ENCODE peak calls at places on chromosome 18, in eight cellular contexts. One of them, this sample, is unnamed.

GRCh38 chr18:14927701-14928100 is 179.7 kb downstream of the ANKRD30B start:
- DNase-seq in Panc1: no peak
- DNase-seq in AG09319: no peak
- DNase-seq in tibial artery: no peak
- DNase-seq in epithelial cell of proximal tubule: no peak
- DNase-seq in AG04449: no peak
- DNase-seq in B cell: no peak
- DNase-seq in endodermal cell: no peak
- DNase-seq in this sample: no peak

GRCh38 chr18:35059280-35059927 is 18.2 kb downstream of the MAPRE2 start:
- DNase-seq in AG09319: no peak
- DNase-seq in endodermal cell: no peak
- DNase-seq in epithelial cell of proximal tubule: no peak
- DNase-seq in tibial artery: no peak
- DNase-seq in AG04449: no peak
- DNase-seq in Panc1: no peak
- DNase-seq in B cell: no peak
- DNase-seq in this sample: no peak

GRCh38 chr18:54254265-54254758 is 15.0 kb upstream of the POLI start:
- DNase-seq in AG09319: no peak
- DNase-seq in AG04449: no peak
- DNase-seq in B cell: no peak
- DNase-seq in tibial artery: no peak
- DNase-seq in Panc1: no peak
- DNase-seq in epithelial cell of proximal tubule: no peak
- DNase-seq in endodermal cell: peak; percentile 51
- DNase-seq in this sample: no peak

GRCh38 chr18:45275367-45276113 is 339.7 kb upstream of the SLC14A2 start:
- DNase-seq in endodermal cell: no peak
- DNase-seq in AG04449: no peak
- DNase-seq in B cell: no peak
- DNase-seq in AG09319: no peak
- DNase-seq in Panc1: no peak
- DNase-seq in tibial artery: no peak
- DNase-seq in epithelial cell of proximal tubule: no peak
- DNase-seq in this sample: peak; percentile 23

GRCh38 chr18:66506178-66506577 is 97.7 kb downstream of the CDH19 start:
- DNase-seq in endodermal cell: no peak
- DNase-seq in B cell: no peak
- DNase-seq in AG09319: no peak
- DNase-seq in Panc1: no peak
- DNase-seq in epithelial cell of proximal tubule: no peak
- DNase-seq in tibial artery: no peak
- DNase-seq in AG04449: no peak
- DNase-seq in this sample: no peak

GRCh38 chr18:78740876-78741275 is 238.7 kb upstream of the SALL3 start:
- DNase-seq in AG09319: no peak
- DNase-seq in B cell: peak; percentile 14
- DNase-seq in AG04449: no peak
- DNase-seq in Panc1: no peak
- DNase-seq in endodermal cell: peak; percentile 24
- DNase-seq in epithelial cell of proximal tubule: no peak
- DNase-seq in tibial artery: peak; percentile 35
- DNase-seq in this sample: no peak

GRCh38 chr18:8930990-8931648 is 171.4 kb upstream of the NDUFV2 start:
- DNase-seq in B cell: no peak
- DNase-seq in AG09319: no peak
- DNase-seq in AG04449: no peak
- DNase-seq in Panc1: no peak
- DNase-seq in endodermal cell: no peak
- DNase-seq in epithelial cell of proximal tubule: no peak
- DNase-seq in tibial artery: no peak
- DNase-seq in this sample: no peak

GRCh38 chr18:43870626-43871025 is 593.3 kb upstream of the SYT4 start:
- DNase-seq in Panc1: no peak
- DNase-seq in AG09319: no peak
- DNase-seq in B cell: no peak
- DNase-seq in AG04449: no peak
- DNase-seq in endodermal cell: no peak
- DNase-seq in epithelial cell of proximal tubule: no peak
- DNase-seq in tibial artery: no peak
- DNase-seq in this sample: no peak

GRCh38 chr18:79922971-79923411 is 28.5 kb downstream of the SLC66A2 start:
- DNase-seq in Panc1: no peak
- DNase-seq in endodermal cell: no peak
- DNase-seq in B cell: peak; percentile 25
- DNase-seq in tibial artery: peak; percentile 48
- DNase-seq in epithelial cell of proximal tubule: no peak
- DNase-seq in AG04449: no peak
- DNase-seq in AG09319: no peak
- DNase-seq in this sample: no peak

GRCh38 chr18:41887100-41887499 is 67.9 kb upstream of the PIK3C3 start:
- DNase-seq in Panc1: no peak
- DNase-seq in endodermal cell: no peak
- DNase-seq in B cell: no peak
- DNase-seq in AG09319: no peak
- DNase-seq in epithelial cell of proximal tubule: no peak
- DNase-seq in AG04449: no peak
- DNase-seq in tibial artery: no peak
- DNase-seq in this sample: no peak

GRCh38 chr18:35027206-35027605 is 14.0 kb upstream of the MAPRE2 start:
- DNase-seq in endodermal cell: no peak
- DNase-seq in AG04449: no peak
- DNase-seq in AG09319: no peak
- DNase-seq in B cell: no peak
- DNase-seq in tibial artery: no peak
- DNase-seq in epithelial cell of proximal tubule: no peak
- DNase-seq in Panc1: no peak
- DNase-seq in this sample: no peak

GRCh38 chr18:2173464-2173863 is 397.8 kb downstream of the METTL4 start:
- DNase-seq in epithelial cell of proximal tubule: peak; percentile 79
- DNase-seq in endodermal cell: peak; percentile 47
- DNase-seq in tibial artery: no peak
- DNase-seq in AG09319: peak; percentile 57
- DNase-seq in B cell: no peak
- DNase-seq in Panc1: no peak
- DNase-seq in AG04449: peak; percentile 4
- DNase-seq in this sample: no peak

GRCh38 chr18:2883137-2883671 is 36.4 kb downstream of the EMILIN2 start:
- DNase-seq in epithelial cell of proximal tubule: no peak
- DNase-seq in AG09319: no peak
- DNase-seq in tibial artery: no peak
- DNase-seq in AG04449: no peak
- DNase-seq in Panc1: no peak
- DNase-seq in B cell: no peak
- DNase-seq in endodermal cell: no peak
- DNase-seq in this sample: peak; percentile 54

GRCh38 chr18:6729247-6730091 is at the start of gene ARHGAP28:
- DNase-seq in AG09319: peak; percentile 46
- DNase-seq in endodermal cell: peak; percentile 96
- DNase-seq in tibial artery: peak; percentile 76
- DNase-seq in epithelial cell of proximal tubule: no peak
- DNase-seq in Panc1: no peak
- DNase-seq in AG04449: no peak
- DNase-seq in B cell: no peak
- DNase-seq in this sample: peak; percentile 50
- TF ChIP-seq CTCF in AG09319: peak; percentile 12
- TF ChIP-seq CTCF in endodermal cell: peak; percentile 56
- TF ChIP-seq CTCF in tibial artery: no peak
- TF ChIP-seq CTCF in epithelial cell of proximal tubule: peak; percentile 27
- TF ChIP-seq CTCF in Panc1: peak; percentile 41
- TF ChIP-seq CTCF in AG04449: peak; percentile 43
- TF ChIP-seq CTCF in B cell: no peak
- TF ChIP-seq CTCF in this sample: peak; percentile 7

GRCh38 chr18:31243740-31244512 is 74.0 kb upstream of the DSG1 start:
- DNase-seq in epithelial cell of proximal tubule: no peak
- DNase-seq in Panc1: no peak
- DNase-seq in AG04449: no peak
- DNase-seq in tibial artery: no peak
- DNase-seq in AG09319: no peak
- DNase-seq in B cell: no peak
- DNase-seq in endodermal cell: no peak
- DNase-seq in this sample: no peak

GRCh38 chr18:31245820-31246219 is 72.1 kb upstream of the DSG1 start:
- DNase-seq in AG04449: no peak
- DNase-seq in epithelial cell of proximal tubule: no peak
- DNase-seq in tibial artery: no peak
- DNase-seq in Panc1: no peak
- DNase-seq in endodermal cell: no peak
- DNase-seq in AG09319: no peak
- DNase-seq in B cell: no peak
- DNase-seq in this sample: no peak

GRCh38 chr18:31241425-31241824 is 76.5 kb upstream of the DSG1 start:
- DNase-seq in B cell: no peak
- DNase-seq in Panc1: no peak
- DNase-seq in AG09319: no peak
- DNase-seq in epithelial cell of proximal tubule: no peak
- DNase-seq in endodermal cell: no peak
- DNase-seq in AG04449: no peak
- DNase-seq in tibial artery: no peak
- DNase-seq in this sample: no peak

GRCh38 chr18:31244737-31245432 is 73.1 kb upstream of the DSG1 start:
- DNase-seq in tibial artery: no peak
- DNase-seq in epithelial cell of proximal tubule: peak; percentile 72
- DNase-seq in AG09319: no peak
- DNase-seq in Panc1: no peak
- DNase-seq in AG04449: no peak
- DNase-seq in endodermal cell: no peak
- DNase-seq in B cell: no peak
- DNase-seq in this sample: no peak

GRCh38 chr18:31241900-31242409 is 76.0 kb upstream of the DSG1 start:
- DNase-seq in AG04449: no peak
- DNase-seq in Panc1: no peak
- DNase-seq in AG09319: no peak
- DNase-seq in epithelial cell of proximal tubule: peak; percentile 87
- DNase-seq in endodermal cell: peak; percentile 89
- DNase-seq in tibial artery: no peak
- DNase-seq in B cell: no peak
- DNase-seq in this sample: no peak
- TF ChIP-seq CTCF in AG04449: no peak
- TF ChIP-seq CTCF in Panc1: peak; percentile 47
- TF ChIP-seq CTCF in AG09319: no peak
- TF ChIP-seq CTCF in epithelial cell of proximal tubule: peak; percentile 83
- TF ChIP-seq CTCF in endodermal cell: peak; percentile 95
- TF ChIP-seq CTCF in tibial artery: peak; percentile 9
- TF ChIP-seq CTCF in B cell: no peak
- TF ChIP-seq CTCF in this sample: peak; percentile 33

DNA sequence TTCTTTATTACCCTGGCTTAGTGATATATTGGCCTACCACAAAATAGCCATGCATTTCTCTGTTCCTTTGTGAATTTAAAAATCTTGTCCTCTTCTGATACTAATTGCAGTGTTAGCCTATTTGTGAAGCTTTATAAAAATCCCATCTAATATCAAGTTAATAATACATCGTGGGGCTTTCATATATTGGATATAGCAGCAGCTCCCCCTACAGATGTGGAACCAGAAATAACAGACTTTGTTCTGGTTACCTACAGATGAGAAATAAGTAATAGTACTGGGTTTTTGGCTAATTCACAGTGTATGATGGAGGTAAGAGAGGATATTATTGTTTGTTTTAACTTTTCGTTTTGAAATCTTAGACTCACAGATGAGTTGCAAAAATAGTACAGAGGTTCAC is 1661.7 kb upstream of the PIK3C3 start:
- DNase-seq in AG09319: no peak
- DNase-seq in endodermal cell: no peak
- DNase-seq in B cell: no peak
- DNase-seq in Panc1: no peak
- DNase-seq in epithelial cell of proximal tubule: no peak
- DNase-seq in AG04449: no peak
- DNase-seq in tibial artery: no peak
- DNase-seq in this sample: no peak
- TF ChIP-seq CTCF in AG09319: no peak
- TF ChIP-seq CTCF in endodermal cell: peak; percentile 75
- TF ChIP-seq CTCF in B cell: no peak
- TF ChIP-seq CTCF in Panc1: no peak
- TF ChIP-seq CTCF in epithelial cell of proximal tubule: peak; percentile 30
- TF ChIP-seq CTCF in AG04449: no peak
- TF ChIP-seq CTCF in tibial artery: no peak
- TF ChIP-seq CTCF in this sample: no peak

GRCh38 chr18:74497308-74497640 is 1.1 kb downstream of the CNDP2 start:
- DNase-seq in AG04449: no peak
- DNase-seq in endodermal cell: no peak
- DNase-seq in B cell: no peak
- DNase-seq in Panc1: no peak
- DNase-seq in epithelial cell of proximal tubule: no peak
- DNase-seq in tibial artery: no peak
- DNase-seq in AG09319: no peak
- DNase-seq in this sample: no peak

GRCh38 chr18:74495581-74496507 is at the start of gene CNDP2:
- DNase-seq in AG04449: peak; percentile 75
- DNase-seq in tibial artery: peak; percentile 100
- DNase-seq in endodermal cell: peak; percentile 100
- DNase-seq in epithelial cell of proximal tubule: peak; percentile 80
- DNase-seq in Panc1: peak; percentile 99
- DNase-seq in B cell: peak; percentile 99
- DNase-seq in AG09319: peak; percentile 97
- DNase-seq in this sample: peak; percentile 99

GRCh38 chr18:74494514-74494913 is 1.6 kb upstream of the CNDP2 start:
- DNase-seq in tibial artery: no peak
- DNase-seq in AG09319: no peak
- DNase-seq in epithelial cell of proximal tubule: no peak
- DNase-seq in B cell: no peak
- DNase-seq in Panc1: no peak
- DNase-seq in endodermal cell: no peak
- DNase-seq in AG04449: no peak
- DNase-seq in this sample: no peak

GRCh38 chr18:74497778-74498177 is 1.6 kb downstream of the CNDP2 start:
- DNase-seq in AG04449: no peak
- DNase-seq in B cell: no peak
- DNase-seq in endodermal cell: no peak
- DNase-seq in epithelial cell of proximal tubule: no peak
- DNase-seq in AG09319: no peak
- DNase-seq in Panc1: no peak
- DNase-seq in tibial artery: no peak
- DNase-seq in this sample: no peak

DNA sequence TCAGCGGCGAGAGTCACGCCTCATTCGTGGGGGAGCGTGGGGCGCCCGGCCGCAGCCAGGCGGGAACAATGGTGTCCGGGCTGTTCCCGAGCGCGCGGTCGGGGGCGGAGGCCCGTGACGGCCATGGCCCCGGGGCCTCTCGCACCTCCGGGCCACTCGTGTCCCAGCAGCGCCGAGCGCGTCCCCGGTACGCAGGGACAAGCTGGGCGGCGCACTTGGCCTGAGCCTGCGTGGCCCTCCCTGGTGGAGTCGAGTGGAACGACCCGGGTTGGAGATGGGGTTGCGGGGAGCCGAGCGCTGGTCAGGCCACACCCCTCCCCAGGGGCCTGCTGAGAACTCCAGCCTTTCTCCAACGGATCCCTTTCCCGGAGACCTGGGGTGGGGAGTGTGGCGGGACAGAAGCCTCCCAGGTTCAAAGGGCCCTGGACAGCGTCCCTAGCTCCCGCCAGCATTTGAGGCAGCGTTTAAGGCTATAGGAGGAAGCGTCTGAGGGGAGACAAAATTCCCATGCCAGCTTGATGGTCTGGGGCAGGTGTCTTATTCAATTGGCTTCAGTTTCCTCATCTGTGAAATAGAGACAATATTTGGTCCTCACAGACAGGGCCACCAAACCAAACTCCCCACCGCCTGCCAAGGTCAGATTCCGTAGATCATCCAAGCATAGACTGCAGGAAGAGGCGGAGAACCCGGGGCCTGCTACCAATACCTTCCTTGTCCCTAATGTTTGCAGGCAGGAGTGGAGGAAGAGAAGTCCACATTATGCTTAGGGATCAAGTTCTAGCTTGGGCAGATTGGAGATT is 545 bp downstream of the CNDP2 start:
- DNase-seq in endodermal cell: peak; percentile 83
- DNase-seq in B cell: peak; percentile 45
- DNase-seq in Panc1: no peak
- DNase-seq in tibial artery: no peak
- DNase-seq in epithelial cell of proximal tubule: no peak
- DNase-seq in AG04449: no peak
- DNase-seq in AG09319: no peak
- DNase-seq in this sample: no peak
- TF ChIP-seq CTCF in endodermal cell: peak; percentile 52
- TF ChIP-seq CTCF in B cell: no peak
- TF ChIP-seq CTCF in Panc1: no peak
- TF ChIP-seq CTCF in tibial artery: no peak
- TF ChIP-seq CTCF in epithelial cell of proximal tubule: no peak
- TF ChIP-seq CTCF in AG04449: peak; percentile 24
- TF ChIP-seq CTCF in AG09319: peak; percentile 0
- TF ChIP-seq CTCF in this sample: no peak